ENCODE peak calls at places on chromosomes 5 and 9, in nine cellular contexts. One of them, this sample, is unnamed.

GRCh38 chr5:111132731-111133435 is 40.7 kb downstream of the WDR36 start:
- DNase-seq in retinal pigment epithelial cell: no peak
- DNase-seq in lower lobe of right lung: no peak
- DNase-seq in B cell: no peak
- DNase-seq in left ventricle myocardium inferior: no peak
- DNase-seq in AG04450: no peak
- DNase-seq in GM12864: no peak
- DNase-seq in A549: no peak
- DNase-seq in IMR-90: no peak
- DNase-seq in this sample: no peak

GRCh38 chr5:149853019-149853648 is 91.5 kb downstream of the PDE6A start:
- DNase-seq in retinal pigment epithelial cell: peak; percentile 34
- DNase-seq in AG04450: peak; percentile 46
- DNase-seq in B cell: peak; percentile 65
- DNase-seq in GM12864: no peak
- DNase-seq in IMR-90: peak; percentile 77
- DNase-seq in A549: peak; percentile 77
- DNase-seq in lower lobe of right lung: peak; percentile 74
- DNase-seq in left ventricle myocardium inferior: peak; percentile 63
- DNase-seq in this sample: peak; percentile 71

GRCh38 chr9:72680593-72681317 is 159.3 kb downstream of the TMC1 start:
- DNase-seq in AG04450: no peak
- DNase-seq in GM12864: no peak
- DNase-seq in A549: no peak
- DNase-seq in IMR-90: no peak
- DNase-seq in retinal pigment epithelial cell: no peak
- DNase-seq in left ventricle myocardium inferior: no peak
- DNase-seq in B cell: no peak
- DNase-seq in lower lobe of right lung: no peak
- DNase-seq in this sample: no peak

GRCh38 chr9:77981332-77981731 is 50.3 kb downstream of the GNAQ start:
- DNase-seq in IMR-90: peak; percentile 61
- DNase-seq in GM12864: no peak
- DNase-seq in A549: peak; percentile 66
- DNase-seq in AG04450: no peak
- DNase-seq in retinal pigment epithelial cell: no peak
- DNase-seq in left ventricle myocardium inferior: no peak
- DNase-seq in lower lobe of right lung: no peak
- DNase-seq in B cell: no peak
- DNase-seq in this sample: no peak

GRCh38 chr5:31291323-31291854 is 97.9 kb downstream of the CDH6 start:
- DNase-seq in A549: peak; percentile 10
- DNase-seq in lower lobe of right lung: no peak
- DNase-seq in IMR-90: no peak
- DNase-seq in left ventricle myocardium inferior: no peak
- DNase-seq in B cell: no peak
- DNase-seq in retinal pigment epithelial cell: no peak
- DNase-seq in GM12864: no peak
- DNase-seq in AG04450: no peak
- DNase-seq in this sample: no peak

GRCh38 chr5:8333977-8334376 is 465.0 kb downstream of the MTRR start:
- DNase-seq in left ventricle myocardium inferior: no peak
- DNase-seq in A549: no peak
- DNase-seq in GM12864: no peak
- DNase-seq in retinal pigment epithelial cell: no peak
- DNase-seq in IMR-90: no peak
- DNase-seq in B cell: no peak
- DNase-seq in lower lobe of right lung: no peak
- DNase-seq in AG04450: no peak
- DNase-seq in this sample: no peak

GRCh38 chr9:121447341-121447834 is 52.3 kb downstream of the GGTA1 start:
- DNase-seq in GM12864: no peak
- DNase-seq in left ventricle myocardium inferior: no peak
- DNase-seq in lower lobe of right lung: no peak
- DNase-seq in B cell: no peak
- DNase-seq in A549: no peak
- DNase-seq in IMR-90: peak; percentile 76
- DNase-seq in AG04450: peak; percentile 57
- DNase-seq in retinal pigment epithelial cell: no peak
- DNase-seq in this sample: no peak

GRCh38 chr5:124059200-124059599 is 547.2 kb downstream of the CSNK1G3 start:
- DNase-seq in retinal pigment epithelial cell: no peak
- DNase-seq in A549: no peak
- DNase-seq in left ventricle myocardium inferior: no peak
- DNase-seq in lower lobe of right lung: no peak
- DNase-seq in GM12864: no peak
- DNase-seq in AG04450: no peak
- DNase-seq in IMR-90: no peak
- DNase-seq in B cell: no peak
- DNase-seq in this sample: no peak

GRCh38 chr5:142784405-142784955 is 14.3 kb downstream of the ARHGAP26 start:
- DNase-seq in retinal pigment epithelial cell: no peak
- DNase-seq in A549: no peak
- DNase-seq in GM12864: no peak
- DNase-seq in lower lobe of right lung: no peak
- DNase-seq in IMR-90: no peak
- DNase-seq in AG04450: no peak
- DNase-seq in B cell: no peak
- DNase-seq in left ventricle myocardium inferior: no peak
- DNase-seq in this sample: no peak

GRCh38 chr9:114433086-114433485 is 45.3 kb upstream of the AKNA start:
- DNase-seq in lower lobe of right lung: no peak
- DNase-seq in A549: no peak
- DNase-seq in AG04450: no peak
- DNase-seq in B cell: no peak
- DNase-seq in GM12864: no peak
- DNase-seq in IMR-90: no peak
- DNase-seq in left ventricle myocardium inferior: no peak
- DNase-seq in retinal pigment epithelial cell: no peak
- DNase-seq in this sample: no peak

GRCh38 chr5:123450641-123451421 is 27.6 kb upstream of the CEP120 start:
- DNase-seq in IMR-90: no peak
- DNase-seq in lower lobe of right lung: no peak
- DNase-seq in A549: no peak
- DNase-seq in B cell: no peak
- DNase-seq in AG04450: no peak
- DNase-seq in GM12864: no peak
- DNase-seq in left ventricle myocardium inferior: no peak
- DNase-seq in retinal pigment epithelial cell: peak; percentile 59
- DNase-seq in this sample: no peak

GRCh38 chr5:79886456-79886855 is 104.6 kb downstream of the MTX3 start:
- DNase-seq in IMR-90: no peak
- DNase-seq in A549: no peak
- DNase-seq in left ventricle myocardium inferior: no peak
- DNase-seq in B cell: no peak
- DNase-seq in GM12864: no peak
- DNase-seq in retinal pigment epithelial cell: no peak
- DNase-seq in lower lobe of right lung: no peak
- DNase-seq in AG04450: no peak
- DNase-seq in this sample: no peak

GRCh38 chr5:14718778-14719177 is 54.3 kb downstream of the OTULIN start:
- DNase-seq in AG04450: no peak
- DNase-seq in lower lobe of right lung: no peak
- DNase-seq in retinal pigment epithelial cell: no peak
- DNase-seq in IMR-90: no peak
- DNase-seq in B cell: no peak
- DNase-seq in A549: no peak
- DNase-seq in GM12864: no peak
- DNase-seq in left ventricle myocardium inferior: no peak
- DNase-seq in this sample: no peak

GRCh38 chr5:72760259-72760658 is 56.2 kb upstream of the TNPO1 start:
- DNase-seq in GM12864: no peak
- DNase-seq in left ventricle myocardium inferior: no peak
- DNase-seq in lower lobe of right lung: no peak
- DNase-seq in B cell: no peak
- DNase-seq in IMR-90: peak; percentile 53
- DNase-seq in A549: no peak
- DNase-seq in retinal pigment epithelial cell: no peak
- DNase-seq in AG04450: no peak
- DNase-seq in this sample: no peak

GRCh38 chr9:114452219-114453169 is 52.8 kb downstream of the WHRN start:
- DNase-seq in B cell: peak; percentile 82
- DNase-seq in A549: no peak
- DNase-seq in AG04450: no peak
- DNase-seq in IMR-90: no peak
- DNase-seq in left ventricle myocardium inferior: no peak
- DNase-seq in lower lobe of right lung: no peak
- DNase-seq in retinal pigment epithelial cell: no peak
- DNase-seq in GM12864: no peak
- DNase-seq in this sample: peak; percentile 22

GRCh38 chr5:125848746-125849145 is 574.5 kb upstream of the GRAMD2B start:
- DNase-seq in B cell: no peak
- DNase-seq in left ventricle myocardium inferior: no peak
- DNase-seq in IMR-90: no peak
- DNase-seq in A549: no peak
- DNase-seq in GM12864: no peak
- DNase-seq in retinal pigment epithelial cell: no peak
- DNase-seq in AG04450: no peak
- DNase-seq in lower lobe of right lung: no peak
- DNase-seq in this sample: no peak

GRCh38 chr9:85212887-85213286 is 528.9 kb downstream of the AGTPBP1 start:
- DNase-seq in AG04450: no peak
- DNase-seq in B cell: no peak
- DNase-seq in IMR-90: no peak
- DNase-seq in A549: no peak
- DNase-seq in lower lobe of right lung: no peak
- DNase-seq in left ventricle myocardium inferior: no peak
- DNase-seq in retinal pigment epithelial cell: peak; percentile 71
- DNase-seq in GM12864: no peak
- DNase-seq in this sample: no peak

GRCh38 chr9:87643778-87644570 is 81.9 kb upstream of the CTSL start:
- DNase-seq in B cell: no peak
- DNase-seq in GM12864: no peak
- DNase-seq in lower lobe of right lung: no peak
- DNase-seq in A549: no peak
- DNase-seq in AG04450: no peak
- DNase-seq in IMR-90: no peak
- DNase-seq in retinal pigment epithelial cell: no peak
- DNase-seq in left ventricle myocardium inferior: no peak
- DNase-seq in this sample: no peak

DNA sequence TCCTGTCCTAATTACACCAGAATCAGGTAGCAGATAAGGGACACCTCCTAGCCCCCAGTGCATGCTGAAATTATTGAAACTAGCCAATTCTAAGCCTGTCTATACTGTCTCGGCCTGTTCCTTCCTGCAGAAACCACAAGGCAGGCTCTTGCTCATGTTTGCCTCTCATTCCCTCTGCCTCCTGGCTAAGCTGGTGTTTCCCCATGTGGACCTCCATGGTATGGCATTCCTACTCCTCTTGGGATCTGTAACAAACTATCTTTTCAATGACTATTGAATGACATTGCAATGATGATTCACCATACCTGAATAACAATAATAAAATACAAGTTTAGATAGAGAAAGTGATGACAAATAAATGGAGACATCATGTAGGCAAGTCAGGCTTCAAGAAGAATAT is 35.6 kb upstream of the ADAMTS16 start:
- DNase-seq in GM12864: no peak
- DNase-seq in lower lobe of right lung: no peak
- DNase-seq in left ventricle myocardium inferior: no peak
- DNase-seq in retinal pigment epithelial cell: no peak
- DNase-seq in A549: no peak
- DNase-seq in IMR-90: no peak
- DNase-seq in B cell: no peak
- DNase-seq in AG04450: no peak
- DNase-seq in this sample: no peak
- TF ChIP-seq CTCF in GM12864: no peak
- TF ChIP-seq CTCF in lower lobe of right lung: no peak
- TF ChIP-seq CTCF in left ventricle myocardium inferior: no peak
- TF ChIP-seq CTCF in retinal pigment epithelial cell: no peak
- TF ChIP-seq CTCF in A549: no peak
- TF ChIP-seq CTCF in IMR-90: no peak
- TF ChIP-seq CTCF in B cell: no peak
- TF ChIP-seq CTCF in AG04450: no peak
- TF ChIP-seq CTCF in this sample: no peak

GRCh38 chr9:19230356-19231125 is at the start of gene DENND4C:
- DNase-seq in GM12864: peak; percentile 80
- DNase-seq in IMR-90: peak; percentile 78
- DNase-seq in AG04450: peak; percentile 51
- DNase-seq in retinal pigment epithelial cell: peak; percentile 54
- DNase-seq in lower lobe of right lung: peak; percentile 92
- DNase-seq in B cell: peak; percentile 77
- DNase-seq in A549: peak; percentile 87
- DNase-seq in left ventricle myocardium inferior: peak; percentile 87
- DNase-seq in this sample: peak; percentile 89
- TF ChIP-seq CTCF in GM12864: no peak
- TF ChIP-seq CTCF in IMR-90: peak; percentile 22
- TF ChIP-seq CTCF in AG04450: no peak
- TF ChIP-seq CTCF in retinal pigment epithelial cell: no peak
- TF ChIP-seq CTCF in lower lobe of right lung: peak; percentile 20
- TF ChIP-seq CTCF in B cell: no peak
- TF ChIP-seq CTCF in A549: peak; percentile 27
- TF ChIP-seq CTCF in left ventricle myocardium inferior: peak; percentile 16
- TF ChIP-seq CTCF in this sample: peak; percentile 34

DNA sequence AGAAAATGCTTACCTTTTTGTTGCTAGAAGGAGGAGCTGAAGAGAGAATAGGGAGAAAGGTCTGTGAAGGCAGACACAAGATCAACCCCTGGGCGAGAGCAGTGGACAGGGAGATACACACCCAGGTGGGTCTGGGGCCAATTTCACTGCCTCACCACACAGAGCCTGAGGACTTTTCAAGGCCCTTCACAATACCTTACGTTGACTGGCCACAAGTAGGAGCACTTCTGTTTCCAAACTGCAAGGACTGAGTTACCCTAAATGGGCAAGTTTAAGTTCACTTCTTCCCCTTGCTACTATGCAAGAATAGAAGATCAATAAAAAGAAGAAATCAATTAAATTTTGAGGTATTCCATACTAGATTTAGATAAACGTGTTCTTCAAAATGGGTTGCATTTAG is 174.5 kb upstream of the SLC12A2 start:
- DNase-seq in left ventricle myocardium inferior: no peak
- DNase-seq in A549: peak; percentile 84
- DNase-seq in B cell: no peak
- DNase-seq in retinal pigment epithelial cell: no peak
- DNase-seq in lower lobe of right lung: no peak
- DNase-seq in IMR-90: peak; percentile 55
- DNase-seq in GM12864: peak; percentile 33
- DNase-seq in AG04450: no peak
- DNase-seq in this sample: peak; percentile 38
- TF ChIP-seq CTCF in left ventricle myocardium inferior: peak; percentile 65
- TF ChIP-seq CTCF in A549: peak; percentile 69
- TF ChIP-seq CTCF in B cell: no peak
- TF ChIP-seq CTCF in retinal pigment epithelial cell: peak; percentile 80
- TF ChIP-seq CTCF in lower lobe of right lung: peak; percentile 47
- TF ChIP-seq CTCF in IMR-90: peak; percentile 50
- TF ChIP-seq CTCF in GM12864: peak; percentile 74
- TF ChIP-seq CTCF in AG04450: peak; percentile 68
- TF ChIP-seq CTCF in this sample: peak; percentile 54

GRCh38 chr9:129619787-129620668 is 873 bp downstream of the C9orf50 start:
- DNase-seq in AG04450: no peak
- DNase-seq in IMR-90: peak; percentile 34
- DNase-seq in GM12864: no peak
- DNase-seq in retinal pigment epithelial cell: no peak
- DNase-seq in B cell: no peak
- DNase-seq in lower lobe of right lung: no peak
- DNase-seq in A549: peak; percentile 49
- DNase-seq in left ventricle myocardium inferior: no peak
- DNase-seq in this sample: no peak
- TF ChIP-seq CTCF in AG04450: peak; percentile 30
- TF ChIP-seq CTCF in IMR-90: peak; percentile 41
- TF ChIP-seq CTCF in GM12864: no peak
- TF ChIP-seq CTCF in retinal pigment epithelial cell: peak; percentile 32
- TF ChIP-seq CTCF in B cell: no peak
- TF ChIP-seq CTCF in lower lobe of right lung: no peak
- TF ChIP-seq CTCF in A549: peak; percentile 45
- TF ChIP-seq CTCF in left ventricle myocardium inferior: no peak
- TF ChIP-seq CTCF in this sample: no peak